ENCODE peak calls at places on chromosomes 6 and 20, in seven cellular contexts. P is neural progenitor cell, E is stomach, A is body of pancreas, S is pancreas, O is ovary, J is IMR-90. L is an unnamed sample. For H3K27me3, the result is how much of the 10 kb centered on the place peaks cover.

GRCh38 chr6:79777713-79778579 is 146.8 kb downstream of the SH3BGRL2 start:
- DNase-seq in E (peak), S (peak), A (peak), O (peak), P (peak), J (peak), L (peak)

GRCh38 chr6:114216789-114217467 is 125.9 kb downstream of the HS3ST5 start:
- DNase-seq in A (no peak), S (no peak), P (no peak), E (no peak), O (no peak), J (no peak), L (no peak)

GRCh38 chr6:106600329-106600728 is 29.0 kb downstream of the RTN4IP1 start:
- DNase-seq in O (no peak), P (no peak), J (peak), S (no peak), A (no peak), E (no peak), L (no peak)

GRCh38 chr6:106002005-106002404 is 84.1 kb upstream of the PRDM1 start:
- DNase-seq in P (no peak), S (no peak), E (no peak), A (no peak), O (no peak), J (no peak), L (no peak)

GRCh38 chr6:143337201-143337949 is 113.1 kb downstream of the ADAT2 start:
- DNase-seq in O (no peak), S (peak), J (peak), E (peak), P (peak), A (peak), L (no peak)

GRCh38 chr6:125224236-125224861 is 70.8 kb downstream of the TPD52L1 start:
- DNase-seq in E (no peak), J (peak), O (no peak), P (no peak), S (no peak), A (no peak), L (no peak)

GRCh38 chr6:88360203-88360797 is 194.2 kb upstream of the CNR1 start:
- DNase-seq in A (no peak), J (no peak), O (no peak), P (no peak), S (no peak), E (no peak), L (no peak)

GRCh38 chr20:39145921-39146320 is 183.8 kb downstream of the DHX35 start:
- DNase-seq in J (no peak), E (no peak), P (no peak), A (no peak), S (no peak), O (no peak), L (no peak)

GRCh38 chr6:95501032-95501904 is 76.1 kb upstream of the MANEA start:
- DNase-seq in A (no peak), S (no peak), J (no peak), E (no peak), O (no peak), P (no peak), L (no peak)

GRCh38 chr20:57377350-57377749 is 13.8 kb upstream of the RBM38 start:
- DNase-seq in P (no peak), J (no peak), O (no peak), E (no peak), S (no peak), A (no peak), L (no peak)

GRCh38 chr6:149014631-149015171 is 267.9 kb downstream of the UST start:
- DNase-seq in A (no peak), S (no peak), O (no peak), P (no peak), E (no peak), J (peak), L (no peak)

GRCh38 chr20:58840816-58841538 is 9.7 kb downstream of the GNAS-AS1 start:
- DNase-seq in A (no peak), P (peak), O (no peak), J (no peak), S (no peak), E (no peak), L (no peak)

DNA sequence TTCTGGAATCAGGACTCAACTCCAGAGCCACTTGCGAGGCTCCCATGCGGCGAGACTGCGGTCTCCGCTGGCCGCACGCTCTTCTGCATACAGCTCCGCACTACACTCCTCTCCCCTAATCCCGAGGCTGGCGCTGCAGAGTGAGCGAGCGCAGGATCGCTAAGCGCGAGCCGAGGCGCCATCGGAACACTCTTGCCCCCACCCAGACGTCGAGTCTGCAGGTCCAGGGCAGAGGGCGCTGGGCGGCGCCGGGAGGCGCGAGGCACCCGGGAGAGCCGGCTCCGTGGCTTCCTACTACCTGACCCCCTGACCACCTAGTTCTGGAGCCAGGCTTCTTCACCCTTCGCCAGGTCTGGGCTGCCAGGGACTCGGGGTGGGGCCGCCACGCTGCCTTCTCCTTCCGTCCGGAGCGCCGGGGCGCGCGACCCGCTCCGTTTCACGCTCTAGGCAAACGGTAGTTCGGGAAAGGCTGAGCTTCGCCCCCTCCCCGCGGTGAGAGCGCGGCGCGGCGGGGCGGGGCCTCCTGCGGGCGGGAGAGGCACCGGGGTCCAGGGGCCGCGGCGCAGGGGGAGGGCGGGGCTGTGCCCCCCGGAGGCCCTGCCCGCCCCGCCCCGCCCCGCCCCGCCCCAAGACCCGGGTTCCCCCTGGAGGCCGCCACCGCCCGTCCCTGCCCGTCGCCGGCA is 5.4 kb upstream of the TUBB2A start:
- DNase-seq in S (peak), P (peak), A (peak), J (peak), E (peak), O (peak), L (no peak)
- TF ChIP-seq CTCF in S (no peak), P (peak), A (peak), J (peak), E (no peak), O (no peak), L (peak)

DNA sequence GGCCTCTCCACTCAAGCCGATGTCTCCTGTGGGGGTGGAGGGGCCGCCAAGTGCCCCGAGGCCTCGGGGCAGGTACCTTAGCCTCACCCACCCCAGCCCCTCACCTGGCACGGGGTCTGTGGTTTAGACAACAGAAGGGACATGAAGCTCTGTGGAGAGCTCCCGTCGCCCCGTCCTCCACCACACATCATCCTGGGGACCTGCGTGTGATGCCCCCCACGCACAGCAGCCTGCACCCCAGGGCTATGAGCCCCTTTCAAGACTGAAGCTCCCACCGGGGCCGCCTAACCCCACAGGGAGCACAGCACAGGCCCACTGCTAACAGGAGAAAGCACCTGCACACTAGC is 8.2 kb downstream of the KCNQ2 start:
- DNase-seq in E (no peak), P (no peak), J (no peak), A (no peak), O (no peak), S (no peak), L (no peak)
- H3K27me3 ChIP-seq in E (half or more), P (under half), J (half or more), A (under half), O (under half), S (under half), L (under half)

GRCh38 chr20:49508435-49509199 is 26.1 kb upstream of the KCNB1 start:
- DNase-seq in A (no peak), E (no peak), S (no peak), O (no peak), J (peak), P (peak), L (no peak)

GRCh38 chr20:49510562-49511117 is 28.2 kb upstream of the KCNB1 start:
- DNase-seq in E (no peak), P (no peak), O (peak), J (peak), A (peak), S (peak), L (peak)

GRCh38 chr20:49505518-49505917 is 23.1 kb upstream of the KCNB1 start:
- DNase-seq in S (no peak), A (no peak), J (peak), P (peak), O (peak), E (no peak), L (no peak)

GRCh38 chr20:49511788-49512525 is 29.5 kb upstream of the KCNB1 start:
- DNase-seq in J (no peak), E (no peak), A (no peak), S (no peak), P (no peak), O (no peak), L (no peak)

DNA sequence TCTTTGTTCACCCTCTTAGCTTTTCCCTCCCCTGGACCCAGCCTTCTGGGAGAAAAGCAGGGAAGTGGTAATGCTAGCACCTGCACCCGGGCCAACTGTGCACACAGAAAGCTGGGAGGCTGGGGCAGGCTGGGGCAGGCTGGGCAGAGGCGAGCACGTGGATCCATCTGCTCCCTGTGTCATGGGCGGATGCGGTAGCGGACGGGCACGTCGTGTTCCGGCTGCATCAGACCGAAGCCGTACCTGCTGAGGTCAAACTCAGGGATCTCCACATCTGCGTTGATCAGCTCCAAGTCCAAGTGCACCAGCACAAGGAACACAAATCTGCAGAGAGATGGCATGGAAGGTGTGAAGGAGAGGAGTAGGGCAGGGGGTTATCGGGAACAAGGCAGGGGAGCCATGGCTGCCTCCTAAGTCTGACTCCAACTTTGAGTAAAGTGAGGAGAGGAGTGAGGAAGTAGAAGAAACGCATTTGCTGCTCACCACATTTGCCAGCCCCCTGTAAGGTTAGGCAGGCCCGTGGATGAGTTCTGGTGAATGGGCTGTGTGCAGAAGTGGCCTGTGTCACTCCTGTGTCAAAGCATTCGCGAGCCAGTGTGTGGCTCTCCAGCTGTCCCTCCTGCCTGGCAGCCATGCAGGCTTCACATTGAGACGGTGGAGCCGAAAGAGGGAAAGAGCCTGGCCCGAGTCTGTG is 25.4 kb upstream of the KCNB1 start:
- DNase-seq in A (no peak), E (no peak), J (no peak), P (peak), O (no peak), S (no peak), L (no peak)
- H3K27ac ChIP-seq in A (no peak), E (no peak), J (no peak), P (no peak), O (no peak), S (no peak), L (no peak)

GRCh38 chr6:1949533-1949932 is 295.9 kb downstream of the GMDS start:
- DNase-seq in O (no peak), E (no peak), A (no peak), J (peak), S (no peak), P (no peak), L (no peak)
- TF ChIP-seq CTCF in O (no peak), E (no peak), A (no peak), J (no peak), S (no peak), P (no peak), L (no peak)

DNA sequence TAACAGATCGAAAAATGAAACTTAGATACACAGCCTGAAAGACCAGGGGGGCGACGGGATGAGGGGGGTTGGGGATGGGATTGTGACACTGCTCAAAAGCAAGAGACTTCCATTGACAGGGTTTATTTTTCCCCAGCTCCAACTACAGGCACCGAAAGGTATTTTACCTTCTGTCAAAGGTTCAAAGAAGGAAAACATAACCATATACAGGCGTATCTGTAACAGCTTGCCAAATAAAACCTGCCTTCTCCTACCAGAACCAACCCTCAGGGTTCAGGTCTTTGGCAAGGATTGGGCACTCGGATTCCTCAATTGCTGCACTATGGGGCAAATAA is 1.3 kb downstream of the EPHA7 start:
- DNase-seq in P (no peak), O (no peak), E (no peak), S (no peak), A (no peak), J (no peak), L (no peak)
- H3K27me3 ChIP-seq in P (under half), O (under half), E (under half), S (half or more), A (under half), J (under half), L (under half)

GRCh38 chr6:52494298-52495072 is 74.3 kb downstream of the EFHC1 start:
- DNase-seq in O (no peak), E (no peak), J (no peak), A (no peak), P (no peak), S (no peak), L (no peak)
- H3K27ac ChIP-seq in O (no peak), E (no peak), J (no peak), A (no peak), P (no peak), S (no peak), L (no peak)